ENCODE peak calls at places on chromosomes 13 and 19, in eight cellular contexts. One of them, this sample, is unnamed.

GRCh38 chr19:17606786-17607185 is 51.3 kb downstream of the COLGALT1 start:
- DNase-seq in activated CD4-positive, CD25-positive, alpha-beta regulatory T cell: no peak
- DNase-seq in Calu3: no peak
- DNase-seq in T-helper 2 cell: no peak
- DNase-seq in DMS153: no peak
- DNase-seq in dorsolateral prefrontal cortex: no peak
- DNase-seq in mucosa of gallbladder: no peak
- DNase-seq in adrenal gland: no peak
- DNase-seq in this sample: no peak

GRCh38 chr13:23433171-23434153 is at the start of gene SACS:
- DNase-seq in activated CD4-positive, CD25-positive, alpha-beta regulatory T cell: no peak
- DNase-seq in Calu3: peak
- DNase-seq in T-helper 2 cell: no peak
- DNase-seq in DMS153: peak
- DNase-seq in dorsolateral prefrontal cortex: peak
- DNase-seq in mucosa of gallbladder: no peak
- DNase-seq in adrenal gland: no peak
- DNase-seq in this sample: peak

GRCh38 chr13:110913911-110914292 is 967 bp downstream of the ANKRD10 start:
- DNase-seq in activated CD4-positive, CD25-positive, alpha-beta regulatory T cell: no peak
- DNase-seq in Calu3: no peak
- DNase-seq in T-helper 2 cell: no peak
- DNase-seq in DMS153: no peak
- DNase-seq in dorsolateral prefrontal cortex: peak
- DNase-seq in mucosa of gallbladder: no peak
- DNase-seq in adrenal gland: no peak
- DNase-seq in this sample: no peak

GRCh38 chr19:19279062-19279612 is 6.0 kb upstream of the TM6SF2 start:
- DNase-seq in activated CD4-positive, CD25-positive, alpha-beta regulatory T cell: no peak
- DNase-seq in Calu3: no peak
- DNase-seq in T-helper 2 cell: no peak
- DNase-seq in DMS153: no peak
- DNase-seq in dorsolateral prefrontal cortex: no peak
- DNase-seq in mucosa of gallbladder: no peak
- DNase-seq in adrenal gland: no peak
- DNase-seq in this sample: no peak

GRCh38 chr19:10289167-10289835 is 451 bp upstream of the ICAM5 start:
- DNase-seq in activated CD4-positive, CD25-positive, alpha-beta regulatory T cell: peak
- DNase-seq in Calu3: no peak
- DNase-seq in T-helper 2 cell: peak
- DNase-seq in DMS153: peak
- DNase-seq in dorsolateral prefrontal cortex: peak
- DNase-seq in mucosa of gallbladder: no peak
- DNase-seq in adrenal gland: no peak
- DNase-seq in this sample: no peak

GRCh38 chr13:87344176-87344575 is 327.0 kb upstream of the SLITRK5 start:
- DNase-seq in activated CD4-positive, CD25-positive, alpha-beta regulatory T cell: no peak
- DNase-seq in Calu3: no peak
- DNase-seq in T-helper 2 cell: no peak
- DNase-seq in DMS153: no peak
- DNase-seq in dorsolateral prefrontal cortex: no peak
- DNase-seq in mucosa of gallbladder: no peak
- DNase-seq in adrenal gland: no peak
- DNase-seq in this sample: no peak

GRCh38 chr19:33064117-33064777 is 441 bp downstream of the RHPN2 start:
- DNase-seq in activated CD4-positive, CD25-positive, alpha-beta regulatory T cell: no peak
- DNase-seq in Calu3: peak
- DNase-seq in T-helper 2 cell: peak
- DNase-seq in DMS153: peak
- DNase-seq in dorsolateral prefrontal cortex: no peak
- DNase-seq in mucosa of gallbladder: peak
- DNase-seq in adrenal gland: no peak
- DNase-seq in this sample: no peak

GRCh38 chr13:28532226-28533048 is 37.5 kb upstream of the FLT1 start:
- DNase-seq in activated CD4-positive, CD25-positive, alpha-beta regulatory T cell: no peak
- DNase-seq in Calu3: no peak
- DNase-seq in T-helper 2 cell: no peak
- DNase-seq in DMS153: no peak
- DNase-seq in dorsolateral prefrontal cortex: no peak
- DNase-seq in mucosa of gallbladder: peak
- DNase-seq in adrenal gland: peak
- DNase-seq in this sample: no peak

GRCh38 chr19:48502720-48503018 is 9.0 kb downstream of the LMTK3 start:
- DNase-seq in activated CD4-positive, CD25-positive, alpha-beta regulatory T cell: no peak
- DNase-seq in Calu3: no peak
- DNase-seq in T-helper 2 cell: no peak
- DNase-seq in DMS153: no peak
- DNase-seq in dorsolateral prefrontal cortex: no peak
- DNase-seq in mucosa of gallbladder: no peak
- DNase-seq in adrenal gland: no peak
- DNase-seq in this sample: no peak

GRCh38 chr13:44730099-44730498 is 154.0 kb upstream of the TSC22D1 start:
- DNase-seq in activated CD4-positive, CD25-positive, alpha-beta regulatory T cell: no peak
- DNase-seq in Calu3: no peak
- DNase-seq in T-helper 2 cell: no peak
- DNase-seq in DMS153: no peak
- DNase-seq in dorsolateral prefrontal cortex: no peak
- DNase-seq in mucosa of gallbladder: no peak
- DNase-seq in adrenal gland: no peak
- DNase-seq in this sample: no peak